ENCODE peak calls at places on chromosome 18, in nine cellular contexts. One of them, this sample, is unnamed.

GRCh38 chr18:48539406-48540328 is 836 bp downstream of the CTIF start:
- DNase-seq in HTR-8/SVneo: no peak
- DNase-seq in activated T-cell treated with anti-CD3 and anti-CD28 coated beads, Interleukin-2, amount 50 U/mL, for 72 hours: peak
- DNase-seq in stimulated activated CD4-positive, alpha-beta T cell treated with anti-CD3 and anti-CD28 coated beads, TNF-alpha, amount 100 ng/mL, for 4 hours: peak
- DNase-seq in fibroblast of pulmonary artery: peak
- DNase-seq in stimulated activated naive CD8-positive, alpha-beta T cell treated with anti-CD3 and anti-CD28 coated beads, Interleukin-15, amount 100 ng/mL, for 72 hours: peak
- DNase-seq in mesothelial cell of epicardium: no peak
- DNase-seq in activated CD4-positive, alpha-beta T cell treated with anti-CD3 and anti-CD28 coated beads, Interleukin-2, amount 50 U/mL, for 1 hour: peak
- DNase-seq in iPS-NIHi11: no peak
- DNase-seq in this sample: no peak

GRCh38 chr18:59515147-59515546 is 156.1 kb upstream of the LMAN1 start:
- DNase-seq in HTR-8/SVneo: no peak
- DNase-seq in activated T-cell treated with anti-CD3 and anti-CD28 coated beads, Interleukin-2, amount 50 U/mL, for 72 hours: no peak
- DNase-seq in stimulated activated CD4-positive, alpha-beta T cell treated with anti-CD3 and anti-CD28 coated beads, TNF-alpha, amount 100 ng/mL, for 4 hours: no peak
- DNase-seq in fibroblast of pulmonary artery: no peak
- DNase-seq in stimulated activated naive CD8-positive, alpha-beta T cell treated with anti-CD3 and anti-CD28 coated beads, Interleukin-15, amount 100 ng/mL, for 72 hours: no peak
- DNase-seq in mesothelial cell of epicardium: no peak
- DNase-seq in activated CD4-positive, alpha-beta T cell treated with anti-CD3 and anti-CD28 coated beads, Interleukin-2, amount 50 U/mL, for 1 hour: no peak
- DNase-seq in iPS-NIHi11: no peak
- DNase-seq in this sample: no peak

GRCh38 chr18:10381951-10382350 is 72.5 kb upstream of the APCDD1 start:
- DNase-seq in HTR-8/SVneo: no peak
- DNase-seq in activated T-cell treated with anti-CD3 and anti-CD28 coated beads, Interleukin-2, amount 50 U/mL, for 72 hours: no peak
- DNase-seq in stimulated activated CD4-positive, alpha-beta T cell treated with anti-CD3 and anti-CD28 coated beads, TNF-alpha, amount 100 ng/mL, for 4 hours: no peak
- DNase-seq in fibroblast of pulmonary artery: no peak
- DNase-seq in stimulated activated naive CD8-positive, alpha-beta T cell treated with anti-CD3 and anti-CD28 coated beads, Interleukin-15, amount 100 ng/mL, for 72 hours: no peak
- DNase-seq in mesothelial cell of epicardium: no peak
- DNase-seq in activated CD4-positive, alpha-beta T cell treated with anti-CD3 and anti-CD28 coated beads, Interleukin-2, amount 50 U/mL, for 1 hour: no peak
- DNase-seq in iPS-NIHi11: no peak
- DNase-seq in this sample: no peak

GRCh38 chr18:60929966-60930365 is 403.3 kb upstream of the CDH20 start:
- DNase-seq in HTR-8/SVneo: no peak
- DNase-seq in activated T-cell treated with anti-CD3 and anti-CD28 coated beads, Interleukin-2, amount 50 U/mL, for 72 hours: no peak
- DNase-seq in stimulated activated CD4-positive, alpha-beta T cell treated with anti-CD3 and anti-CD28 coated beads, TNF-alpha, amount 100 ng/mL, for 4 hours: no peak
- DNase-seq in fibroblast of pulmonary artery: no peak
- DNase-seq in stimulated activated naive CD8-positive, alpha-beta T cell treated with anti-CD3 and anti-CD28 coated beads, Interleukin-15, amount 100 ng/mL, for 72 hours: no peak
- DNase-seq in mesothelial cell of epicardium: no peak
- DNase-seq in activated CD4-positive, alpha-beta T cell treated with anti-CD3 and anti-CD28 coated beads, Interleukin-2, amount 50 U/mL, for 1 hour: no peak
- DNase-seq in iPS-NIHi11: no peak
- DNase-seq in this sample: no peak

GRCh38 chr18:3594760-3595241 is 144.8 kb downstream of the TGIF1 start:
- DNase-seq in HTR-8/SVneo: no peak
- DNase-seq in activated T-cell treated with anti-CD3 and anti-CD28 coated beads, Interleukin-2, amount 50 U/mL, for 72 hours: peak
- DNase-seq in stimulated activated CD4-positive, alpha-beta T cell treated with anti-CD3 and anti-CD28 coated beads, TNF-alpha, amount 100 ng/mL, for 4 hours: no peak
- DNase-seq in fibroblast of pulmonary artery: peak
- DNase-seq in stimulated activated naive CD8-positive, alpha-beta T cell treated with anti-CD3 and anti-CD28 coated beads, Interleukin-15, amount 100 ng/mL, for 72 hours: peak
- DNase-seq in mesothelial cell of epicardium: no peak
- DNase-seq in activated CD4-positive, alpha-beta T cell treated with anti-CD3 and anti-CD28 coated beads, Interleukin-2, amount 50 U/mL, for 1 hour: no peak
- DNase-seq in iPS-NIHi11: no peak
- DNase-seq in this sample: no peak

GRCh38 chr18:47250415-47251046 is 929 bp downstream of the SKOR2 start:
- DNase-seq in HTR-8/SVneo: no peak
- DNase-seq in activated T-cell treated with anti-CD3 and anti-CD28 coated beads, Interleukin-2, amount 50 U/mL, for 72 hours: no peak
- DNase-seq in stimulated activated CD4-positive, alpha-beta T cell treated with anti-CD3 and anti-CD28 coated beads, TNF-alpha, amount 100 ng/mL, for 4 hours: no peak
- DNase-seq in fibroblast of pulmonary artery: no peak
- DNase-seq in stimulated activated naive CD8-positive, alpha-beta T cell treated with anti-CD3 and anti-CD28 coated beads, Interleukin-15, amount 100 ng/mL, for 72 hours: no peak
- DNase-seq in mesothelial cell of epicardium: no peak
- DNase-seq in activated CD4-positive, alpha-beta T cell treated with anti-CD3 and anti-CD28 coated beads, Interleukin-2, amount 50 U/mL, for 1 hour: no peak
- DNase-seq in iPS-NIHi11: no peak
- DNase-seq in this sample: peak

GRCh38 chr18:79199691-79200374 is 130.6 kb downstream of the ATP9B start:
- DNase-seq in HTR-8/SVneo: no peak
- DNase-seq in activated T-cell treated with anti-CD3 and anti-CD28 coated beads, Interleukin-2, amount 50 U/mL, for 72 hours: peak
- DNase-seq in stimulated activated CD4-positive, alpha-beta T cell treated with anti-CD3 and anti-CD28 coated beads, TNF-alpha, amount 100 ng/mL, for 4 hours: no peak
- DNase-seq in fibroblast of pulmonary artery: peak
- DNase-seq in stimulated activated naive CD8-positive, alpha-beta T cell treated with anti-CD3 and anti-CD28 coated beads, Interleukin-15, amount 100 ng/mL, for 72 hours: peak
- DNase-seq in mesothelial cell of epicardium: no peak
- DNase-seq in activated CD4-positive, alpha-beta T cell treated with anti-CD3 and anti-CD28 coated beads, Interleukin-2, amount 50 U/mL, for 1 hour: no peak
- DNase-seq in iPS-NIHi11: no peak
- DNase-seq in this sample: no peak

GRCh38 chr18:80056095-80056494 is 21.9 kb downstream of the RBFA start:
- DNase-seq in HTR-8/SVneo: no peak
- DNase-seq in activated T-cell treated with anti-CD3 and anti-CD28 coated beads, Interleukin-2, amount 50 U/mL, for 72 hours: no peak
- DNase-seq in stimulated activated CD4-positive, alpha-beta T cell treated with anti-CD3 and anti-CD28 coated beads, TNF-alpha, amount 100 ng/mL, for 4 hours: no peak
- DNase-seq in fibroblast of pulmonary artery: no peak
- DNase-seq in stimulated activated naive CD8-positive, alpha-beta T cell treated with anti-CD3 and anti-CD28 coated beads, Interleukin-15, amount 100 ng/mL, for 72 hours: no peak
- DNase-seq in mesothelial cell of epicardium: no peak
- DNase-seq in activated CD4-positive, alpha-beta T cell treated with anti-CD3 and anti-CD28 coated beads, Interleukin-2, amount 50 U/mL, for 1 hour: no peak
- DNase-seq in iPS-NIHi11: no peak
- DNase-seq in this sample: no peak

GRCh38 chr18:79248495-79249078 is 147.1 kb upstream of the NFATC1 start:
- DNase-seq in HTR-8/SVneo: no peak
- DNase-seq in activated T-cell treated with anti-CD3 and anti-CD28 coated beads, Interleukin-2, amount 50 U/mL, for 72 hours: no peak
- DNase-seq in stimulated activated CD4-positive, alpha-beta T cell treated with anti-CD3 and anti-CD28 coated beads, TNF-alpha, amount 100 ng/mL, for 4 hours: no peak
- DNase-seq in fibroblast of pulmonary artery: peak
- DNase-seq in stimulated activated naive CD8-positive, alpha-beta T cell treated with anti-CD3 and anti-CD28 coated beads, Interleukin-15, amount 100 ng/mL, for 72 hours: no peak
- DNase-seq in mesothelial cell of epicardium: no peak
- DNase-seq in activated CD4-positive, alpha-beta T cell treated with anti-CD3 and anti-CD28 coated beads, Interleukin-2, amount 50 U/mL, for 1 hour: no peak
- DNase-seq in iPS-NIHi11: no peak
- DNase-seq in this sample: no peak

GRCh38 chr18:21599585-21600525 is 649 bp downstream of the ESCO1 start:
- DNase-seq in HTR-8/SVneo: peak
- DNase-seq in activated T-cell treated with anti-CD3 and anti-CD28 coated beads, Interleukin-2, amount 50 U/mL, for 72 hours: peak
- DNase-seq in stimulated activated CD4-positive, alpha-beta T cell treated with anti-CD3 and anti-CD28 coated beads, TNF-alpha, amount 100 ng/mL, for 4 hours: no peak
- DNase-seq in fibroblast of pulmonary artery: peak
- DNase-seq in stimulated activated naive CD8-positive, alpha-beta T cell treated with anti-CD3 and anti-CD28 coated beads, Interleukin-15, amount 100 ng/mL, for 72 hours: no peak
- DNase-seq in mesothelial cell of epicardium: peak
- DNase-seq in activated CD4-positive, alpha-beta T cell treated with anti-CD3 and anti-CD28 coated beads, Interleukin-2, amount 50 U/mL, for 1 hour: no peak
- DNase-seq in iPS-NIHi11: peak
- DNase-seq in this sample: no peak

GRCh38 chr18:3319894-3320438 is 58.0 kb downstream of the MYL12B start:
- DNase-seq in HTR-8/SVneo: no peak
- DNase-seq in activated T-cell treated with anti-CD3 and anti-CD28 coated beads, Interleukin-2, amount 50 U/mL, for 72 hours: no peak
- DNase-seq in stimulated activated CD4-positive, alpha-beta T cell treated with anti-CD3 and anti-CD28 coated beads, TNF-alpha, amount 100 ng/mL, for 4 hours: no peak
- DNase-seq in fibroblast of pulmonary artery: no peak
- DNase-seq in stimulated activated naive CD8-positive, alpha-beta T cell treated with anti-CD3 and anti-CD28 coated beads, Interleukin-15, amount 100 ng/mL, for 72 hours: no peak
- DNase-seq in mesothelial cell of epicardium: no peak
- DNase-seq in activated CD4-positive, alpha-beta T cell treated with anti-CD3 and anti-CD28 coated beads, Interleukin-2, amount 50 U/mL, for 1 hour: no peak
- DNase-seq in iPS-NIHi11: no peak
- DNase-seq in this sample: no peak

GRCh38 chr18:36459786-36460185 is 162.3 kb downstream of the FHOD3 start:
- DNase-seq in HTR-8/SVneo: no peak
- DNase-seq in activated T-cell treated with anti-CD3 and anti-CD28 coated beads, Interleukin-2, amount 50 U/mL, for 72 hours: no peak
- DNase-seq in stimulated activated CD4-positive, alpha-beta T cell treated with anti-CD3 and anti-CD28 coated beads, TNF-alpha, amount 100 ng/mL, for 4 hours: no peak
- DNase-seq in fibroblast of pulmonary artery: no peak
- DNase-seq in stimulated activated naive CD8-positive, alpha-beta T cell treated with anti-CD3 and anti-CD28 coated beads, Interleukin-15, amount 100 ng/mL, for 72 hours: no peak
- DNase-seq in mesothelial cell of epicardium: no peak
- DNase-seq in activated CD4-positive, alpha-beta T cell treated with anti-CD3 and anti-CD28 coated beads, Interleukin-2, amount 50 U/mL, for 1 hour: no peak
- DNase-seq in iPS-NIHi11: no peak
- DNase-seq in this sample: no peak

GRCh38 chr18:45687617-45688016 is 36.4 kb upstream of the SLC14A1 start:
- DNase-seq in HTR-8/SVneo: no peak
- DNase-seq in activated T-cell treated with anti-CD3 and anti-CD28 coated beads, Interleukin-2, amount 50 U/mL, for 72 hours: no peak
- DNase-seq in stimulated activated CD4-positive, alpha-beta T cell treated with anti-CD3 and anti-CD28 coated beads, TNF-alpha, amount 100 ng/mL, for 4 hours: no peak
- DNase-seq in fibroblast of pulmonary artery: no peak
- DNase-seq in stimulated activated naive CD8-positive, alpha-beta T cell treated with anti-CD3 and anti-CD28 coated beads, Interleukin-15, amount 100 ng/mL, for 72 hours: peak
- DNase-seq in mesothelial cell of epicardium: no peak
- DNase-seq in activated CD4-positive, alpha-beta T cell treated with anti-CD3 and anti-CD28 coated beads, Interleukin-2, amount 50 U/mL, for 1 hour: peak
- DNase-seq in iPS-NIHi11: no peak
- DNase-seq in this sample: no peak

GRCh38 chr18:79525556-79526467 is 130.1 kb downstream of the NFATC1 start:
- DNase-seq in HTR-8/SVneo: no peak
- DNase-seq in activated T-cell treated with anti-CD3 and anti-CD28 coated beads, Interleukin-2, amount 50 U/mL, for 72 hours: no peak
- DNase-seq in stimulated activated CD4-positive, alpha-beta T cell treated with anti-CD3 and anti-CD28 coated beads, TNF-alpha, amount 100 ng/mL, for 4 hours: no peak
- DNase-seq in fibroblast of pulmonary artery: peak
- DNase-seq in stimulated activated naive CD8-positive, alpha-beta T cell treated with anti-CD3 and anti-CD28 coated beads, Interleukin-15, amount 100 ng/mL, for 72 hours: peak
- DNase-seq in mesothelial cell of epicardium: no peak
- DNase-seq in activated CD4-positive, alpha-beta T cell treated with anti-CD3 and anti-CD28 coated beads, Interleukin-2, amount 50 U/mL, for 1 hour: no peak
- DNase-seq in iPS-NIHi11: peak
- DNase-seq in this sample: no peak

GRCh38 chr18:62437520-62438329 is 85.1 kb upstream of the ZCCHC2 start:
- DNase-seq in HTR-8/SVneo: no peak
- DNase-seq in activated T-cell treated with anti-CD3 and anti-CD28 coated beads, Interleukin-2, amount 50 U/mL, for 72 hours: no peak
- DNase-seq in stimulated activated CD4-positive, alpha-beta T cell treated with anti-CD3 and anti-CD28 coated beads, TNF-alpha, amount 100 ng/mL, for 4 hours: no peak
- DNase-seq in fibroblast of pulmonary artery: no peak
- DNase-seq in stimulated activated naive CD8-positive, alpha-beta T cell treated with anti-CD3 and anti-CD28 coated beads, Interleukin-15, amount 100 ng/mL, for 72 hours: no peak
- DNase-seq in mesothelial cell of epicardium: no peak
- DNase-seq in activated CD4-positive, alpha-beta T cell treated with anti-CD3 and anti-CD28 coated beads, Interleukin-2, amount 50 U/mL, for 1 hour: no peak
- DNase-seq in iPS-NIHi11: no peak
- DNase-seq in this sample: peak

GRCh38 chr18:57353137-57353939 is 981 bp downstream of the ST8SIA3 start:
- DNase-seq in HTR-8/SVneo: no peak
- DNase-seq in activated T-cell treated with anti-CD3 and anti-CD28 coated beads, Interleukin-2, amount 50 U/mL, for 72 hours: no peak
- DNase-seq in stimulated activated CD4-positive, alpha-beta T cell treated with anti-CD3 and anti-CD28 coated beads, TNF-alpha, amount 100 ng/mL, for 4 hours: no peak
- DNase-seq in fibroblast of pulmonary artery: no peak
- DNase-seq in stimulated activated naive CD8-positive, alpha-beta T cell treated with anti-CD3 and anti-CD28 coated beads, Interleukin-15, amount 100 ng/mL, for 72 hours: no peak
- DNase-seq in mesothelial cell of epicardium: no peak
- DNase-seq in activated CD4-positive, alpha-beta T cell treated with anti-CD3 and anti-CD28 coated beads, Interleukin-2, amount 50 U/mL, for 1 hour: no peak
- DNase-seq in iPS-NIHi11: peak
- DNase-seq in this sample: peak

GRCh38 chr18:63974991-63975390 is 5.1 kb downstream of the SERPINB8 start:
- DNase-seq in HTR-8/SVneo: no peak
- DNase-seq in activated T-cell treated with anti-CD3 and anti-CD28 coated beads, Interleukin-2, amount 50 U/mL, for 72 hours: no peak
- DNase-seq in stimulated activated CD4-positive, alpha-beta T cell treated with anti-CD3 and anti-CD28 coated beads, TNF-alpha, amount 100 ng/mL, for 4 hours: no peak
- DNase-seq in fibroblast of pulmonary artery: peak
- DNase-seq in stimulated activated naive CD8-positive, alpha-beta T cell treated with anti-CD3 and anti-CD28 coated beads, Interleukin-15, amount 100 ng/mL, for 72 hours: no peak
- DNase-seq in mesothelial cell of epicardium: no peak
- DNase-seq in activated CD4-positive, alpha-beta T cell treated with anti-CD3 and anti-CD28 coated beads, Interleukin-2, amount 50 U/mL, for 1 hour: no peak
- DNase-seq in iPS-NIHi11: no peak
- DNase-seq in this sample: no peak

GRCh38 chr18:77112161-77112801 is 20.3 kb downstream of the MBP start:
- DNase-seq in HTR-8/SVneo: no peak
- DNase-seq in activated T-cell treated with anti-CD3 and anti-CD28 coated beads, Interleukin-2, amount 50 U/mL, for 72 hours: no peak
- DNase-seq in stimulated activated CD4-positive, alpha-beta T cell treated with anti-CD3 and anti-CD28 coated beads, TNF-alpha, amount 100 ng/mL, for 4 hours: no peak
- DNase-seq in fibroblast of pulmonary artery: no peak
- DNase-seq in stimulated activated naive CD8-positive, alpha-beta T cell treated with anti-CD3 and anti-CD28 coated beads, Interleukin-15, amount 100 ng/mL, for 72 hours: no peak
- DNase-seq in mesothelial cell of epicardium: no peak
- DNase-seq in activated CD4-positive, alpha-beta T cell treated with anti-CD3 and anti-CD28 coated beads, Interleukin-2, amount 50 U/mL, for 1 hour: no peak
- DNase-seq in iPS-NIHi11: no peak
- DNase-seq in this sample: no peak

GRCh38 chr18:76404345-76404831 is 90.7 kb downstream of the ZNF516 start:
- DNase-seq in HTR-8/SVneo: no peak
- DNase-seq in activated T-cell treated with anti-CD3 and anti-CD28 coated beads, Interleukin-2, amount 50 U/mL, for 72 hours: no peak
- DNase-seq in stimulated activated CD4-positive, alpha-beta T cell treated with anti-CD3 and anti-CD28 coated beads, TNF-alpha, amount 100 ng/mL, for 4 hours: no peak
- DNase-seq in fibroblast of pulmonary artery: no peak
- DNase-seq in stimulated activated naive CD8-positive, alpha-beta T cell treated with anti-CD3 and anti-CD28 coated beads, Interleukin-15, amount 100 ng/mL, for 72 hours: no peak
- DNase-seq in mesothelial cell of epicardium: no peak
- DNase-seq in activated CD4-positive, alpha-beta T cell treated with anti-CD3 and anti-CD28 coated beads, Interleukin-2, amount 50 U/mL, for 1 hour: no peak
- DNase-seq in iPS-NIHi11: no peak
- DNase-seq in this sample: no peak

GRCh38 chr18:46167971-46168370 is 63.8 kb downstream of the HAUS1 start:
- DNase-seq in HTR-8/SVneo: no peak
- DNase-seq in activated T-cell treated with anti-CD3 and anti-CD28 coated beads, Interleukin-2, amount 50 U/mL, for 72 hours: peak
- DNase-seq in stimulated activated CD4-positive, alpha-beta T cell treated with anti-CD3 and anti-CD28 coated beads, TNF-alpha, amount 100 ng/mL, for 4 hours: no peak
- DNase-seq in fibroblast of pulmonary artery: no peak
- DNase-seq in stimulated activated naive CD8-positive, alpha-beta T cell treated with anti-CD3 and anti-CD28 coated beads, Interleukin-15, amount 100 ng/mL, for 72 hours: peak
- DNase-seq in mesothelial cell of epicardium: no peak
- DNase-seq in activated CD4-positive, alpha-beta T cell treated with anti-CD3 and anti-CD28 coated beads, Interleukin-2, amount 50 U/mL, for 1 hour: peak
- DNase-seq in iPS-NIHi11: no peak
- DNase-seq in this sample: no peak

This sample was measured in D721Med.